ENCODE peak calls at places on chromosomes 13 and 19, in nine cellular contexts. J is Caco-2, W is HFF-Myc, U is pancreas, Q is fibroblast of lung, R is left ventricle myocardium inferior, K is thyroid gland, B is left lung, L is astrocyte of the spinal cord. M is an unnamed sample.

GRCh38 chr13:90750957-90751356 is 596.5 kb upstream of the MIR17HG start:
- DNase-seq in J (peak; percentile 12), W (no peak), U (no peak), Q (no peak), R (no peak), K (no peak), B (no peak), L (no peak), M (no peak)

GRCh38 chr19:52665529-52665928 is 27.4 kb upstream of the ZNF83 start:
- DNase-seq in J (no peak), W (no peak), U (no peak), Q (peak; percentile 75), R (no peak), K (no peak), B (no peak), L (peak; percentile 59), M (peak; percentile 36)

GRCh38 chr19:41882568-41883462 is at the start of gene ARHGEF1:
- DNase-seq in J (peak; percentile 42), W (no peak), U (peak; percentile 51), Q (peak; percentile 33), R (peak; percentile 77), K (peak; percentile 40), B (peak; percentile 96), L (no peak), M (no peak)

GRCh38 chr19:33823341-33823740 is 26.7 kb downstream of the KCTD15 start:
- DNase-seq in J (no peak), W (no peak), U (no peak), Q (no peak), R (no peak), K (no peak), B (no peak), L (no peak), M (no peak)

GRCh38 chr13:32316476-32316875 is 1.2 kb downstream of the BRCA2 start:
- DNase-seq in J (no peak), W (no peak), U (no peak), Q (no peak), R (no peak), K (no peak), B (no peak), L (no peak), M (no peak)

GRCh38 chr13:95741584-95742563 is 64.9 kb downstream of the DNAJC3 start:
- DNase-seq in J (no peak), W (no peak), U (no peak), Q (no peak), R (no peak), K (no peak), B (no peak), L (no peak), M (no peak)

GRCh38 chr19:31349160-31349881 is at the start of gene TSHZ3:
- DNase-seq in J (no peak), W (no peak), U (peak; percentile 58), Q (peak; percentile 87), R (peak; percentile 86), K (peak; percentile 84), B (peak; percentile 92), L (peak; percentile 94), M (peak; percentile 94)

GRCh38 chr19:20664917-20665781 is 3.8 kb upstream of the ZNF626 start:
- DNase-seq in J (no peak), W (no peak), U (no peak), Q (peak; percentile 18), R (peak; percentile 29), K (peak; percentile 60), B (no peak), L (no peak), M (peak; percentile 44)

GRCh38 chr19:4991996-4992698 is 23.2 kb downstream of the KDM4B start:
- DNase-seq in J (peak; percentile 38), W (no peak), U (no peak), Q (no peak), R (no peak), K (no peak), B (no peak), L (no peak), M (no peak)

DNA sequence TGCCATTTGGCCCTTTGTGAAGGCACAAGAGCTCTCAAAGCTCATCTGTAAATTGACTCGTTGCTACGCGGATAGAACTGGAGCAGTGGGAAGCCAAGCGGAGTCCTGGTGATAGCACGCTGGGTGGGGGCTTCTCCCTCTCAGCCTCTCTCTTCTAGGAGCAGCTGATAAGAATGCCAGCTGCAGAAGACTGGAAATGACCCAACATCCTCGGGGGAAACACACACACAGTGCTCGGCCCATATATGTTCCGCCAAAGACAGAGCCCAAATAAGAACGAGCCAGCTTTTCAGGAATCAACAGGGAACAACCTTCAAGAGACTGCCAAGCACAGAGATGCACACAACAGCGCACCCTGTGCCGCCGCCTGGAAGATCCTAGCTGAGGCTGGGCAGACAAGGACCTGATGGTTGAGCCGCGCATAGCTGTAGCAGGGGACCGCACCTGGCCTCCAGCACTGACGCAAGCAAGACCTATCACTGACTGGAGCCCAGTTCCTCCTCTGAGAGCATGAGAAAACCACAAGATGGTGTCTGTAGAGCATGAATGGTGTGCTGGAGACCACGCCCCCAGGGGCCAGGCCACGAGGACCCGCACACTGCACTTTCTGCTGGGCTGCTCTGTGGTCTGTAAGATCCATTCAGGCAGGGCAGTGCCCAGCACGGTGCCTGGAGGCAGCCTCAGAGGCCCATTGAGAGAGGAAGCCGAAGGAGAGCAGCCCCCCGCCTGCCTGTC is 16.0 kb upstream of the SLC35E1 start:
- DNase-seq in J (no peak), W (no peak), U (peak; percentile 50), Q (peak; percentile 50), R (no peak), K (no peak), B (peak; percentile 73), L (peak; percentile 16), M (no peak)
- H3K4me3 ChIP-seq in J (no peak overlapping the region), W (no peak overlapping the region), U (no peak overlapping the region), Q (no peak overlapping the region), R (peak overlapping the region; percentile 48), K (no peak overlapping the region), B (no peak overlapping the region), L (no peak overlapping the region), M (no peak overlapping the region)

GRCh38 chr13:97067342-97067895 is 73.1 kb upstream of the OXGR1 start:
- DNase-seq in J (no peak), W (no peak), U (no peak), Q (peak; percentile 48), R (no peak), K (no peak), B (no peak), L (peak; percentile 50), M (peak; percentile 72)
- TF ChIP-seq CTCF in J (peak; percentile 3), W (no peak), U (no peak), Q (no peak), R (no peak), K (no peak), B (no peak), L (peak; percentile 14), M (peak; percentile 46)

GRCh38 chr13:46858163-46858562 is 38.7 kb downstream of the HTR2A start:
- DNase-seq in J (no peak), W (no peak), U (no peak), Q (no peak), R (no peak), K (no peak), B (no peak), L (no peak), M (no peak)
- H3K4me3 ChIP-seq in J (no peak overlapping the region), W (no peak overlapping the region), U (no peak overlapping the region), Q (no peak overlapping the region), R (no peak overlapping the region), K (no peak overlapping the region), B (no peak overlapping the region), L (no peak overlapping the region), M (no peak overlapping the region)

DNA sequence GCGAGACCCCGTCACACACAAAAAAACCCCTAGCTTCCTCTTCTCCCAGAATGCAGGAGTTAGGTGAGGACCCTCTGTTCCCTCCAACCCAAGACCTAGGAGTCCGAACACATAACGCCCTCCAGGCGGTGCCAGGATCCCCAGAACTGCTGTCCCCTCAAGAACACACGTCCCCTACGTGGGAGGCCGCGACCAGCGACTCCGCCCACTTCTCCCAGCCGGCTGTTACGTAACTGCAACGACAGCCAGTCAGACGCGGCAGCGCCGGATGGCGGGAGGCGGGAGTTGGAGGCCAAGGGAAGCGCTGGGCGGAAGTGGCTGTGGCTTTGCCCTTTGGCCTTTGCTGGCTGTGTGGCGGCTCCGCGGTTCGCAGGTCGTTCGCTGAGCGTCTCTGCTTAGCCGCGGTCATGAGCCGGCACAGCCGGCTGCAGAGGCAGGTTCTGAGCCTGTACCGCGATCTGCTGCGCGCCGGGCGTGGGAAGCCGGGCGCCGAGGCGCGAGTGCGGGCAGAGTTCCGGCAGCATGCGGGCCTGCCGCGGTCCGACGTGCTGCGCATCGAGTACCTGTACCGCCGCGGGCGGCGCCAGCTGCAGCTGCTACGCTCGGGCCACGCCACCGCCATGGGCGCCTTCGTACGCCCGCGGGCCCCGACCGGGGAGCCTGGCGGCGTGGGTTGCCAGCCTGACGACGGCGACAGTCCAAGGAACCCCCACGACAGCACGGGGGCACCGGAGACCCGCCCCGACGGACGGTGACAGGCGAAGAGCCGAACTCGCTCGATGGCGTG is at the start of gene SDHAF1:
- DNase-seq in J (peak; percentile 97), W (peak; percentile 61), U (peak; percentile 97), Q (peak; percentile 89), R (peak; percentile 98), K (peak; percentile 98), B (peak; percentile 100), L (peak; percentile 93), M (peak; percentile 95)
- TF ChIP-seq CTCF in J (no peak), W (no peak), U (no peak), Q (no peak), R (no peak), K (no peak), B (no peak), L (no peak), M (no peak)

GRCh38 chr19:40421468-40421778 is 4.4 kb downstream of the SERTAD1 start:
- DNase-seq in J (no peak), W (no peak), U (no peak), Q (no peak), R (no peak), K (no peak), B (no peak), L (no peak), M (no peak)
- H3K4me3 ChIP-seq in J (peak overlapping the region; percentile 57), W (peak overlapping the region; percentile 55), U (peak overlapping the region; percentile 42), Q (peak overlapping the region; percentile 18), R (peak overlapping the region; percentile 72), K (peak overlapping the region; percentile 12), B (peak overlapping the region; percentile 42), L (no peak overlapping the region), M (peak overlapping the region; percentile 74)

GRCh38 chr13:86741762-86742285 is 929.3 kb upstream of the SLITRK5 start:
- DNase-seq in J (no peak), W (no peak), U (no peak), Q (no peak), R (no peak), K (no peak), B (no peak), L (peak; percentile 4), M (peak; percentile 25)
- TF ChIP-seq CTCF in J (peak; percentile 9), W (no peak), U (no peak), Q (no peak), R (no peak), K (no peak), B (no peak), L (peak; percentile 9), M (peak; percentile 44)

GRCh38 chr19:50178320-50178719 is 15.2 kb upstream of the IZUMO2 start:
- DNase-seq in J (no peak), W (no peak), U (no peak), Q (no peak), R (no peak), K (no peak), B (no peak), L (no peak), M (no peak)
- H3K4me3 ChIP-seq in J (no peak overlapping the region), W (no peak overlapping the region), U (no peak overlapping the region), Q (no peak overlapping the region), R (no peak overlapping the region), K (no peak overlapping the region), B (no peak overlapping the region), L (no peak overlapping the region), M (no peak overlapping the region)

M was measured in choroid plexus epithelial cell.